ENCODE peak calls at places on chromosomes 16 and 17, in six cellular contexts. M is neuronal stem cell, B is H1, O is mesendoderm, W is H9, E is trophoblast cell. K is an unnamed sample.

GRCh38 chr17:74186498-74186897 is 17.0 kb upstream of the RPL38 start:
- DNase-seq in M (no peak), B (no peak), O (no peak), W (no peak), E (no peak), K (no peak)

GRCh38 chr16:11794447-11794846 is 2.6 kb downstream of the ZC3H7A start:
- DNase-seq in M (no peak), B (no peak), O (no peak), W (no peak), E (no peak), K (no peak)

GRCh38 chr17:81083125-81083765 is 48.3 kb downstream of the BAIAP2 start:
- DNase-seq in M (no peak), B (no peak), O (no peak), W (no peak), E (no peak), K (no peak)

GRCh38 chr17:60160829-60161501 is 11.2 kb downstream of the CA4 start:
- DNase-seq in M (no peak), B (peak), O (no peak), W (peak), E (no peak), K (no peak)

GRCh38 chr17:82930043-82930923 is 90.5 kb upstream of the ZNF750 start:
- DNase-seq in M (no peak), B (no peak), O (no peak), W (no peak), E (no peak), K (no peak)

GRCh38 chr16:47925811-47926460 is 229.9 kb downstream of the ABCC12 start:
- DNase-seq in M (no peak), B (no peak), O (no peak), W (no peak), E (peak), K (peak)

GRCh38 chr17:67478266-67479118 is 101.4 kb downstream of the PITPNC1 start:
- DNase-seq in M (no peak), B (no peak), O (no peak), W (peak), E (no peak), K (no peak)

GRCh38 chr17:60076811-60077210 is 1.9 kb downstream of the HEATR6 start:
- DNase-seq in M (no peak), B (no peak), O (no peak), W (no peak), E (no peak), K (no peak)

GRCh38 chr16:89534147-89534788 is 26.1 kb downstream of the SPG7 start:
- DNase-seq in M (no peak), B (no peak), O (no peak), W (no peak), E (peak), K (no peak)

GRCh38 chr16:64590516-64590915 is 531.3 kb downstream of the CDH11 start:
- DNase-seq in M (no peak), B (no peak), O (no peak), W (no peak), E (no peak), K (peak)

GRCh38 chr17:55830699-55831098 is 79.8 kb downstream of the PCTP start:
- DNase-seq in M (no peak), B (no peak), O (no peak), W (no peak), E (no peak), K (no peak)

GRCh38 chr16:81350306-81350615 is 35.5 kb downstream of the GAN start:
- DNase-seq in M (no peak), B (no peak), O (peak), W (no peak), E (peak), K (peak)

GRCh38 chr17:75194879-75195278 is 10.6 kb upstream of the NUP85 start:
- DNase-seq in M (no peak), B (no peak), O (no peak), W (no peak), E (peak), K (no peak)

GRCh38 chr17:40312131-40312731 is 3.3 kb downstream of the RARA start:
- DNase-seq in M (no peak), B (no peak), O (no peak), W (no peak), E (no peak), K (no peak)

GRCh38 chr16:53090591-53091507 is 36.1 kb downstream of the CHD9 start:
- DNase-seq in M (no peak), B (no peak), O (peak), W (no peak), E (no peak), K (peak)

GRCh38 chr17:29573871-29574731 is 5.6 kb downstream of the TP53I13 start:
- DNase-seq in M (no peak), B (no peak), O (no peak), W (no peak), E (no peak), K (no peak)

GRCh38 chr17:76268015-76268749 is 3.0 kb downstream of the UBALD2 start:
- DNase-seq in M (no peak), B (no peak), O (peak), W (no peak), E (peak), K (peak)

GRCh38 chr16:78469787-78470186 is 370.3 kb downstream of the WWOX start:
- DNase-seq in M (no peak), B (no peak), O (peak), W (no peak), E (no peak), K (no peak)

GRCh38 chr16:47143677-47144558 is at the start of gene NETO2:
- DNase-seq in M (peak), B (peak), O (peak), W (peak), E (peak), K (peak)

GRCh38 chr17:28908640-28909098 is 5.8 kb upstream of the DHRS13 start:
- DNase-seq in M (no peak), B (no peak), O (no peak), W (no peak), E (no peak), K (peak)

GRCh38 chr17:30995347-30995746 is 24.5 kb downstream of the RNF135 start:
- DNase-seq in M (no peak), B (no peak), O (no peak), W (no peak), E (peak), K (peak)

GRCh38 chr17:69869667-69870066 is 205.4 kb upstream of the KCNJ16 start:
- DNase-seq in M (no peak), B (no peak), O (no peak), W (no peak), E (no peak), K (no peak)

GRCh38 chr16:57865746-57866528 is 63.6 kb upstream of the KIFC3 start:
- DNase-seq in M (no peak), B (no peak), O (no peak), W (no peak), E (peak), K (no peak)

GRCh38 chr17:70752966-70753467 is 583.7 kb downstream of the KCNJ2 start:
- DNase-seq in M (peak), B (no peak), O (no peak), W (no peak), E (peak), K (no peak)

GRCh38 chr16:4241601-4242270 is at the start of gene SRL:
- DNase-seq in M (no peak), B (no peak), O (no peak), W (no peak), E (no peak), K (no peak)

GRCh38 chr17:45908460-45908859 is 14.1 kb downstream of the MAPT start:
- DNase-seq in M (no peak), B (no peak), O (no peak), W (peak), E (no peak), K (no peak)

GRCh38 chr17:70525976-70526375 is 356.6 kb downstream of the KCNJ2 start:
- DNase-seq in M (no peak), B (no peak), O (no peak), W (no peak), E (no peak), K (no peak)

GRCh38 chr16:83727751-83728352 is 79.9 kb upstream of the HSBP1 start:
- DNase-seq in M (no peak), B (no peak), O (no peak), W (no peak), E (no peak), K (no peak)

GRCh38 chr17:63549289-63549945 is 860 bp upstream of the DCAF7 start:
- DNase-seq in M (no peak), B (no peak), O (no peak), W (no peak), E (no peak), K (no peak)

GRCh38 chr17:63549946-63550815 is at the start of gene DCAF7:
- DNase-seq in M (peak), B (peak), O (peak), W (peak), E (peak), K (peak)

GRCh38 chr17:63547083-63547523 is 3.2 kb upstream of the DCAF7 start:
- DNase-seq in M (no peak), B (no peak), O (no peak), W (no peak), E (no peak), K (no peak)

GRCh38 chr17:63552211-63552610 is 1.9 kb downstream of the DCAF7 start:
- DNase-seq in M (no peak), B (no peak), O (no peak), W (no peak), E (peak), K (peak)

GRCh38 chr17:63550816-63551639 is 751 bp downstream of the DCAF7 start:
- DNase-seq in M (peak), B (peak), O (peak), W (peak), E (peak), K (peak)
- H3K4ac ChIP-seq in M (no peak), B (no peak), O (peak), W (no peak), E (peak), K (peak)

GRCh38 chr17:913207-913606 is 66.4 kb downstream of the NXN start:
- DNase-seq in M (no peak), B (no peak), O (no peak), W (no peak), E (no peak), K (no peak)
- H3K27ac ChIP-seq in M (no peak), B (no peak), O (no peak), W (no peak), E (peak), K (no peak)

DNA sequence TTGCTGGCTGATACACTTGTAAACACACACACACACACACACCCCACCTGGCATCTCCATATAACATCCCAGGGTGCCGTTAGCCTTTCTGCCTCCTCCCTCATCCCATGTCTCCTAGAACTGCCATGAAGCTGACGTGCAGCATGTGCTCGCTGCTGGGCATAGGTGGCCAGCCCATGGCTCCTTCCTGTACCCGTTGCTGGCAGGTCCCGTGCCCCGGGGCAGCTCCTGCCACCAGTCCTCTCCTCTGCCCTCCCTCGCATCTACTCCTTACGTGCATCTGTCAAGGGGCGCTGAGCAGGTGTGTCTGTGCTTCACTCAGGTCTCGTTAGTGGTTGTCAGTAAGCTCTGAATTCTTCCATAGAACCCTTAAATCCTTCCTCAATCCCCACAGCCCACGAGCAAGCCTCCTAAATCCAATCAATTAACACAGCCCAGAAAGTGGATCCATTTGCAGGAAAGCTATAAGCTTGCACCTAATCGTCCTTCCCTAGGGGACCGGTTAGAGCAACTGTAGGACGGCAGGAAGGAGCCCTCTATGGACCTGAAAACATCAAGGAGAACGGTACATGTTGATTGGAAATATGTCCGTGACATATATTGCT is 218.1 kb upstream of the FOXF1 start:
- DNase-seq in M (no peak), B (peak), O (no peak), W (no peak), E (no peak), K (no peak)
- H3K4ac ChIP-seq in M (no peak), B (no peak), O (no peak), W (no peak), E (no peak), K (peak)

GRCh38 chr17:43528988-43529814 is 16.9 kb downstream of the ETV4 start:
- DNase-seq in M (no peak), B (no peak), O (no peak), W (no peak), E (peak), K (no peak)
- H3K27ac ChIP-seq in M (no peak), B (no peak), O (peak), W (no peak), E (peak), K (peak)

K was measured in IMR-90.